ENCODE peak calls at places on chromosomes 11 and 22, in four cellular contexts. D is endodermal cell, W is amniotic stem cell, V is T-helper 1 cell. J is an unnamed sample.

GRCh38 chr11:20529757-20530156 is 69.7 kb upstream of the SLC6A5 start:
- DNase-seq in D (no peak), W (no peak), V (no peak), J (no peak)

GRCh38 chr11:68213135-68213515 is at the start of gene KMT5B:
- DNase-seq in D (peak), W (peak), V (no peak), J (no peak)

GRCh38 chr22:26674211-26675190 is 17.1 kb downstream of the MIAT start:
- DNase-seq in D (no peak), W (no peak), V (peak), J (no peak)

GRCh38 chr11:100546714-100547113 is 140.4 kb upstream of the ARHGAP42 start:
- DNase-seq in D (no peak), W (no peak), V (no peak), J (peak)

GRCh38 chr11:57751676-57752253 is at the start of gene BTBD18:
- DNase-seq in D (peak), W (no peak), V (no peak), J (no peak)

GRCh38 chr22:37905534-37906363 is at the start of gene MICALL1:
- DNase-seq in D (peak), W (peak), V (peak), J (no peak)

GRCh38 chr11:69240332-69241074 is 53.5 kb upstream of the MYEOV start:
- DNase-seq in D (peak), W (no peak), V (no peak), J (no peak)

GRCh38 chr22:30056015-30056414 is 24.2 kb upstream of the HORMAD2 start:
- DNase-seq in D (no peak), W (no peak), V (no peak), J (no peak)

GRCh38 chr11:69463181-69463891 is 18.1 kb upstream of the LINC01488 start:
- DNase-seq in D (no peak), W (no peak), V (no peak), J (no peak)

GRCh38 chr11:1669546-1670218 is 27.3 kb upstream of the KRTAP5-6 start:
- DNase-seq in D (no peak), W (no peak), V (no peak), J (no peak)

GRCh38 chr11:88357323-88358039 is 19.9 kb upstream of the CTSC start:
- DNase-seq in D (no peak), W (no peak), V (peak), J (no peak)

GRCh38 chr11:36235750-36236149 is 53.5 kb downstream of the COMMD9 start:
- DNase-seq in D (no peak), W (no peak), V (no peak), J (no peak)

GRCh38 chr22:30397656-30398635 is 1.1 kb downstream of the SEC14L2 start:
- DNase-seq in D (no peak), W (no peak), V (no peak), J (no peak)